ENCODE peak calls at places on chromosomes 6 and 20, in nine cellular contexts. O is OCI-LY7, Z is dorsolateral prefrontal cortex, G is heart right ventricle, H is type B pancreatic cell, S is BE2C, F is neural crest cell, J is omental fat pad, K is choroid plexus epithelial cell. T is an unnamed sample.

GRCh38 chr6:146856296-146856695 is 257.5 kb downstream of the ADGB start:
- DNase-seq in O (no peak), Z (no peak), G (no peak), H (no peak), S (no peak), F (no peak), J (no peak), K (no peak), T (no peak)

GRCh38 chr6:3165631-3166534 is 8.5 kb upstream of the TUBB2A start:
- DNase-seq in O (no peak), Z (no peak), G (no peak), H (no peak), S (no peak), F (no peak), J (no peak), K (peak), T (no peak)

GRCh38 chr6:140854363-140854762 is 1278.4 kb upstream of the GJE1 start:
- DNase-seq in O (no peak), Z (no peak), G (no peak), H (no peak), S (no peak), F (no peak), J (no peak), K (no peak), T (no peak)

GRCh38 chr6:19297880-19298279 is 539.3 kb upstream of the ID4 start:
- DNase-seq in O (no peak), Z (no peak), G (no peak), H (no peak), S (no peak), F (no peak), J (no peak), K (no peak), T (no peak)

GRCh38 chr6:4928426-4928825 is 75.4 kb downstream of the RPP40 start:
- DNase-seq in O (no peak), Z (no peak), G (no peak), H (no peak), S (no peak), F (no peak), J (no peak), K (peak), T (no peak)

GRCh38 chr6:37029249-37029959 is 23.9 kb downstream of the FGD2 start:
- DNase-seq in O (peak), Z (peak), G (peak), H (no peak), S (peak), F (peak), J (no peak), K (peak), T (peak)

GRCh38 chr6:139829557-139829956 is 455.1 kb upstream of the CITED2 start:
- DNase-seq in O (no peak), Z (no peak), G (no peak), H (no peak), S (no peak), F (no peak), J (no peak), K (no peak), T (no peak)

GRCh38 chr20:11890331-11891080 is 27.2 kb upstream of the BTBD3 start:
- DNase-seq in O (no peak), Z (peak), G (peak), H (peak), S (peak), F (peak), J (peak), K (peak), T (peak)

GRCh38 chr20:57006411-57007170 is 259.9 kb downstream of the BMP7 start:
- DNase-seq in O (no peak), Z (no peak), G (no peak), H (no peak), S (no peak), F (no peak), J (no peak), K (peak), T (no peak)

GRCh38 chr20:24972341-24972740 is 20.2 kb downstream of the APMAP start:
- DNase-seq in O (no peak), Z (no peak), G (no peak), H (no peak), S (no peak), F (no peak), J (no peak), K (no peak), T (no peak)

GRCh38 chr20:7361321-7361720 is 578.9 kb downstream of the HAO1 start:
- DNase-seq in O (no peak), Z (no peak), G (no peak), H (no peak), S (no peak), F (no peak), J (no peak), K (no peak), T (no peak)

GRCh38 chr6:101000334-101000733 is 119.2 kb upstream of the ASCC3 start:
- DNase-seq in O (peak), Z (no peak), G (no peak), H (no peak), S (no peak), F (no peak), J (no peak), K (peak), T (no peak)

GRCh38 chr20:2701671-2702081 is 9.1 kb downstream of the EBF4 start:
- DNase-seq in O (no peak), Z (no peak), G (no peak), H (no peak), S (no peak), F (no peak), J (no peak), K (no peak), T (no peak)

GRCh38 chr6:28940859-28941680 is 17.3 kb upstream of the TRIM27 start:
- DNase-seq in O (peak), Z (peak), G (peak), H (no peak), S (peak), F (peak), J (peak), K (peak), T (peak)

GRCh38 chr6:44697333-44697732 is 309.8 kb downstream of the CDC5L start:
- DNase-seq in O (no peak), Z (no peak), G (peak), H (no peak), S (no peak), F (no peak), J (no peak), K (peak), T (no peak)

GRCh38 chr20:19786311-19786710 is 28.3 kb downstream of the RIN2 start:
- DNase-seq in O (no peak), Z (no peak), G (peak), H (no peak), S (peak), F (no peak), J (no peak), K (peak), T (no peak)

GRCh38 chr20:35820715-35821114 is 48.9 kb downstream of the PHF20 start:
- DNase-seq in O (no peak), Z (no peak), G (no peak), H (no peak), S (no peak), F (no peak), J (no peak), K (peak), T (no peak)

GRCh38 chr6:80457044-80457933 is 350.8 kb downstream of the BCKDHB start:
- DNase-seq in O (no peak), Z (peak), G (peak), H (no peak), S (peak), F (no peak), J (peak), K (peak), T (no peak)

GRCh38 chr6:159979136-159979874 is 10.4 kb downstream of the IGF2R start:
- DNase-seq in O (peak), Z (peak), G (no peak), H (no peak), S (peak), F (no peak), J (no peak), K (no peak), T (no peak)

GRCh38 chr20:56504373-56505005 is 20.1 kb upstream of the FAM209A start:
- DNase-seq in O (no peak), Z (no peak), G (no peak), H (no peak), S (no peak), F (peak), J (no peak), K (peak), T (peak)

GRCh38 chr6:104186836-104187235 is 672.9 kb downstream of the HACE1 start:
- DNase-seq in O (no peak), Z (no peak), G (no peak), H (no peak), S (no peak), F (no peak), J (no peak), K (no peak), T (no peak)

DNA sequence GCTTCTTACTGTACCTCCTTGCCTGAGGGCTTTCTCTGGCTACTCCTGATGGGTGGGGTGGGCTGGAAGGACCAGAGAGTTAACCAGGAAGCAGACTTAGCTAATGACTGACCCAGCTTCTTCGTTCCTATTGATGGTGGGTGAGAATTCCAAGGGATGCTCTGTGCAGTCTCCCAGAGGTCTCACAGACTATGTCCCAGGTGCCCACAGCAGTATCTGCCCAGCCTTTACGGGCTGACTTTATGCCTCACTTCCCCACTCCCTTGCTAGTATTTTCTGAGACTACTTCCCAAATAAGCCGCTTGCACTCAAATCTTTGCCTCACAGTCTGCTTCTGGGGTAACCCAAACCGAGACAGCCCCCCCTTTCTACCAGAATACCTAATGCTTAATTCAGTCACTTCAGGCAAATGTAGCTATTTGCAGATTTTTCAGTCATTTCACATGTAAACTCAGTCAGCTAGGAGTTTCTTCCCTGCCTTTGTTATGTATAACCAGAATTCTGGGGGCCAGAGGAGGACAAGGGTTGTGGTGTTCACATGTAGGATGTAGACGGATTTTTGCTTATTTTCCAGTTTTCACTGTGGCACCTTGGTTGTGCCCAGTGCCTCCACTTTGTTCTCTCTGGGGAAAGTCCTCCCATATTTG is 51.3 kb downstream of the PROKR2 start:
- DNase-seq in O (no peak), Z (no peak), G (no peak), H (no peak), S (no peak), F (no peak), J (no peak), K (no peak), T (no peak)
- TF ChIP-seq CTCF in O (no peak), Z (no peak), G (no peak), H (no peak), S (no peak), F (no peak), J (no peak), K (no peak), T (no peak)

GRCh38 chr20:50278684-50279531 is 88.3 kb downstream of the CEBPB start:
- DNase-seq in O (no peak), Z (no peak), G (peak), H (no peak), S (peak), F (no peak), J (no peak), K (peak), T (no peak)
- TF ChIP-seq CTCF in O (no peak), Z (no peak), G (peak), H (no peak), S (no peak), F (no peak), J (no peak), K (peak), T (no peak)

GRCh38 chr6:53070808-53071207 is 5.6 kb downstream of the FBXO9 start:
- DNase-seq in O (no peak), Z (no peak), G (no peak), H (no peak), S (peak), F (no peak), J (no peak), K (peak), T (no peak)
- TF ChIP-seq CTCF in O (peak), Z (peak), G (no peak), H (no peak), S (peak), F (no peak), J (no peak), K (peak), T (no peak)

GRCh38 chr6:125367036-125367782 is 65.4 kb upstream of the HDDC2 start:
- DNase-seq in O (no peak), Z (no peak), G (no peak), H (no peak), S (no peak), F (no peak), J (no peak), K (no peak), T (no peak)

GRCh38 chr6:125365230-125365629 is 63.5 kb upstream of the HDDC2 start:
- DNase-seq in O (no peak), Z (no peak), G (no peak), H (no peak), S (no peak), F (no peak), J (no peak), K (no peak), T (no peak)

GRCh38 chr6:125363010-125363359 is 61.2 kb upstream of the HDDC2 start:
- DNase-seq in O (no peak), Z (no peak), G (no peak), H (no peak), S (peak), F (no peak), J (no peak), K (no peak), T (no peak)

GRCh38 chr6:125361868-125362267 is 60.1 kb upstream of the HDDC2 start:
- DNase-seq in O (no peak), Z (no peak), G (no peak), H (no peak), S (no peak), F (no peak), J (no peak), K (no peak), T (no peak)

GRCh38 chr6:125363360-125364121 is 61.8 kb upstream of the HDDC2 start:
- DNase-seq in O (no peak), Z (no peak), G (peak), H (peak), S (peak), F (peak), J (no peak), K (peak), T (peak)
- TF ChIP-seq CTCF in O (no peak), Z (no peak), G (no peak), H (no peak), S (no peak), F (no peak), J (no peak), K (no peak), T (no peak)

DNA sequence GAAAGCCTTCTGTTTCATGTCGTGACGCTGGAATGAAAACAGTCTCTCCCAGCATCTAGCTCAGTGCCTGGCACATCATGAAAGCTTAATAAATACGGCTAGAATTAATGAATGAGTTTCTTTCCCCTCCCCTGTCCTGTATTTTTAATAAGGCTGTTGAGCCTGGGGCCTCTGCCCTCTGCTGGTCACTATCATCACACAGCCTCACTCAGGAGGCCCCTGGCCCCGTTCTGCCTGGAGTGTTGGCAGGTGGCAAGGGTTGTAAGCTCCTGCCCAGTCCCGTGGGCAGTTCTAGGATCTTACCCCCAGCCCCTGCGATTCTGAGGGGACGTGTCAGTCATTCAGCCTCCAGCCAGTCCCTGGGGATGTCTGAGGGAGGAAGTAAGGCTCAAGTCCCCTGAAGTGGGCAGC is 41.4 kb downstream of the PHACTR3 start:
- DNase-seq in O (no peak), Z (no peak), G (no peak), H (peak), S (no peak), F (no peak), J (no peak), K (no peak), T (no peak)
- TF ChIP-seq CTCF in O (peak), Z (peak), G (peak), H (peak), S (peak), F (no peak), J (no peak), K (no peak), T (peak)

GRCh38 chr6:84191802-84192201 is 35.6 kb downstream of the CEP162 start:
- DNase-seq in O (no peak), Z (no peak), G (no peak), H (no peak), S (no peak), F (no peak), J (no peak), K (no peak), T (no peak)

GRCh38 chr6:84193140-84193708 is 34.2 kb downstream of the CEP162 start:
- DNase-seq in O (no peak), Z (no peak), G (no peak), H (no peak), S (no peak), F (no peak), J (no peak), K (peak), T (no peak)

GRCh38 chr6:84197708-84198107 is 29.7 kb downstream of the CEP162 start:
- DNase-seq in O (no peak), Z (no peak), G (no peak), H (no peak), S (no peak), F (no peak), J (no peak), K (peak), T (no peak)
- TF ChIP-seq CTCF in O (no peak), Z (no peak), G (no peak), H (no peak), S (peak), F (no peak), J (no peak), K (peak), T (no peak)

GRCh38 chr20:54194724-54195438 is 13.0 kb upstream of the PFDN4 start:
- DNase-seq in O (no peak), Z (no peak), G (no peak), H (no peak), S (no peak), F (no peak), J (no peak), K (peak), T (no peak)
- TF ChIP-seq CTCF in O (no peak), Z (no peak), G (no peak), H (peak), S (peak), F (no peak), J (no peak), K (peak), T (peak)

GRCh38 chr20:33515569-33516216 is 25.8 kb downstream of the CBFA2T2 start:
- DNase-seq in O (peak), Z (no peak), G (no peak), H (no peak), S (no peak), F (no peak), J (no peak), K (no peak), T (no peak)
- TF ChIP-seq CTCF in O (peak), Z (peak), G (peak), H (peak), S (peak), F (peak), J (no peak), K (peak), T (no peak)